ENCODE peak calls at places on chromosomes 1 and 21, in seven cellular contexts. H is AG04449, G is body of pancreas, W is left ventricle myocardium inferior, S is GM06990, N is endodermal cell, I is endothelial cell of umbilical vein. C is an unnamed sample.

GRCh38 chr1:241639653-241640148 is 468 bp downstream of the CHML start:
- DNase-seq in H (no peak), G (no peak), W (peak), S (no peak), N (peak), I (peak), C (no peak)

GRCh38 chr1:214312530-214313051 is 31.6 kb downstream of the SMYD2 start:
- DNase-seq in H (no peak), G (no peak), W (no peak), S (no peak), N (peak), I (no peak), C (no peak)

GRCh38 chr1:99176753-99177152 is 87.5 kb upstream of the PLPPR4 start:
- DNase-seq in H (no peak), G (no peak), W (no peak), S (no peak), N (no peak), I (no peak), C (no peak)

GRCh38 chr1:244810221-244810620 is 25.2 kb upstream of the COX20 start:
- DNase-seq in H (no peak), G (no peak), W (no peak), S (no peak), N (peak), I (no peak), C (no peak)

GRCh38 chr1:3649342-3650247 is at the start of gene WRAP73:
- DNase-seq in H (peak), G (peak), W (peak), S (peak), N (peak), I (peak), C (peak)

GRCh38 chr1:71788113-71788512 is 494.2 kb downstream of the NEGR1 start:
- DNase-seq in H (no peak), G (no peak), W (no peak), S (no peak), N (no peak), I (no peak), C (no peak)

GRCh38 chr1:36781098-36781497 is 253.2 kb downstream of the GRIK3 start:
- DNase-seq in H (no peak), G (no peak), W (no peak), S (no peak), N (no peak), I (no peak), C (no peak)

GRCh38 chr21:35284199-35284598 is 235.1 kb upstream of the RUNX1 start:
- DNase-seq in H (no peak), G (peak), W (peak), S (no peak), N (no peak), I (no peak), C (no peak)

GRCh38 chr1:28914228-28915035 is at the start of gene EPB41:
- DNase-seq in H (no peak), G (peak), W (peak), S (peak), N (peak), I (peak), C (peak)

GRCh38 chr1:163410073-163410522 is 88.3 kb downstream of the NUF2 start:
- DNase-seq in H (peak), G (peak), W (no peak), S (no peak), N (peak), I (peak), C (peak)

GRCh38 chr1:53548031-53548491 is 88.9 kb downstream of the DMRTB1 start:
- DNase-seq in H (no peak), G (peak), W (no peak), S (no peak), N (peak), I (no peak), C (no peak)

GRCh38 chr1:160542303-160542945 is 19.4 kb upstream of the SLAMF6 start:
- DNase-seq in H (no peak), G (peak), W (no peak), S (no peak), N (no peak), I (peak), C (no peak)

GRCh38 chr1:151832318-151832984 is 849 bp upstream of the RORC start:
- DNase-seq in H (no peak), G (peak), W (peak), S (no peak), N (no peak), I (no peak), C (no peak)

GRCh38 chr1:207870279-207871031 is 40.5 kb downstream of the CD34 start:
- DNase-seq in H (no peak), G (no peak), W (no peak), S (no peak), N (no peak), I (no peak), C (no peak)

GRCh38 chr1:24198766-24199165 is 11.7 kb upstream of the IFNLR1 start:
- DNase-seq in H (no peak), G (no peak), W (no peak), S (no peak), N (no peak), I (no peak), C (no peak)

GRCh38 chr1:203117611-203118575 is 9.6 kb upstream of the ADORA1 start:
- DNase-seq in H (no peak), G (peak), W (peak), S (peak), N (peak), I (peak), C (peak)

GRCh38 chr1:3433076-3433475 is 21.4 kb upstream of the ARHGEF16 start:
- DNase-seq in H (no peak), G (no peak), W (no peak), S (no peak), N (no peak), I (no peak), C (no peak)

GRCh38 chr1:71817028-71817427 is 465.3 kb downstream of the NEGR1 start:
- DNase-seq in H (no peak), G (no peak), W (no peak), S (no peak), N (no peak), I (no peak), C (no peak)

GRCh38 chr1:46422261-46422871 is 28.2 kb downstream of the FAAH start:
- DNase-seq in H (no peak), G (no peak), W (no peak), S (no peak), N (no peak), I (no peak), C (no peak)

GRCh38 chr21:18764720-18765119 is 361.1 kb upstream of the TMPRSS15 start:
- DNase-seq in H (no peak), G (no peak), W (no peak), S (no peak), N (no peak), I (no peak), C (no peak)

GRCh38 chr1:22975694-22976093 is 3.0 kb upstream of the LACTBL1 start:
- DNase-seq in H (no peak), G (no peak), W (no peak), S (no peak), N (no peak), I (peak), C (no peak)

GRCh38 chr1:165860065-165860464 is 32.7 kb downstream of the UCK2 start:
- DNase-seq in H (no peak), G (no peak), W (no peak), S (no peak), N (no peak), I (no peak), C (no peak)

GRCh38 chr21:15442743-15443142 is 287.0 kb upstream of the USP25 start:
- DNase-seq in H (no peak), G (no peak), W (no peak), S (no peak), N (no peak), I (no peak), C (no peak)

GRCh38 chr1:59947047-59947938 is 20.7 kb upstream of the CYP2J2 start:
- DNase-seq in H (peak), G (peak), W (no peak), S (no peak), N (peak), I (peak), C (peak)

GRCh38 chr1:24506706-24507422 is 4.2 kb downstream of the RCAN3 start:
- DNase-seq in H (no peak), G (no peak), W (no peak), S (no peak), N (peak), I (no peak), C (no peak)

GRCh38 chr1:193144361-193144938 is 22.6 kb downstream of the CDC73 start:
- DNase-seq in H (no peak), G (no peak), W (no peak), S (no peak), N (no peak), I (no peak), C (no peak)

GRCh38 chr21:18368193-18368592 is 35.4 kb downstream of the TMPRSS15 start:
- DNase-seq in H (no peak), G (no peak), W (no peak), S (no peak), N (no peak), I (no peak), C (no peak)

GRCh38 chr1:3924871-3925655 is 25.0 kb upstream of the C1orf174 start:
- DNase-seq in H (no peak), G (no peak), W (no peak), S (no peak), N (no peak), I (no peak), C (no peak)

GRCh38 chr1:28439320-28439719 is 66.5 kb upstream of the RCC1 start:
- DNase-seq in H (no peak), G (no peak), W (no peak), S (no peak), N (no peak), I (peak), C (no peak)

GRCh38 chr1:1946540-1946939 is 27.5 kb upstream of the TMEM52 start:
- DNase-seq in H (no peak), G (peak), W (peak), S (no peak), N (no peak), I (no peak), C (no peak)

GRCh38 chr1:2859219-2859880 is 57.9 kb upstream of the TTC34 start:
- DNase-seq in H (no peak), G (no peak), W (no peak), S (no peak), N (no peak), I (no peak), C (no peak)

GRCh38 chr21:29873908-29874307 is 65.9 kb downstream of the GRIK1 start:
- DNase-seq in H (no peak), G (no peak), W (no peak), S (no peak), N (no peak), I (no peak), C (no peak)

GRCh38 chr1:218711021-218711420 is 365.9 kb downstream of the TGFB2 start:
- DNase-seq in H (no peak), G (no peak), W (no peak), S (no peak), N (no peak), I (no peak), C (no peak)

GRCh38 chr1:169630006-169630405 is at the start of gene SELP:
- DNase-seq in H (no peak), G (no peak), W (no peak), S (no peak), N (no peak), I (peak), C (no peak)

GRCh38 chr1:156546267-156546666 is 26.1 kb downstream of the IQGAP3 start:
- DNase-seq in H (no peak), G (no peak), W (no peak), S (no peak), N (no peak), I (no peak), C (no peak)

GRCh38 chr1:82227286-82227685 is 426.6 kb downstream of the ADGRL2 start:
- DNase-seq in H (no peak), G (no peak), W (no peak), S (no peak), N (no peak), I (peak), C (no peak)

GRCh38 chr1:172906778-172907592 is 143.8 kb downstream of the TNFSF18 start:
- DNase-seq in H (no peak), G (no peak), W (no peak), S (no peak), N (peak), I (peak), C (no peak)

GRCh38 chr1:154974086-154974807 is at the start of gene CKS1B:
- DNase-seq in H (peak), G (peak), W (peak), S (peak), N (peak), I (peak), C (peak)

GRCh38 chr21:32978346-32979270 is 47.1 kb upstream of the OLIG2 start:
- DNase-seq in H (no peak), G (no peak), W (no peak), S (no peak), N (no peak), I (no peak), C (no peak)

DNA sequence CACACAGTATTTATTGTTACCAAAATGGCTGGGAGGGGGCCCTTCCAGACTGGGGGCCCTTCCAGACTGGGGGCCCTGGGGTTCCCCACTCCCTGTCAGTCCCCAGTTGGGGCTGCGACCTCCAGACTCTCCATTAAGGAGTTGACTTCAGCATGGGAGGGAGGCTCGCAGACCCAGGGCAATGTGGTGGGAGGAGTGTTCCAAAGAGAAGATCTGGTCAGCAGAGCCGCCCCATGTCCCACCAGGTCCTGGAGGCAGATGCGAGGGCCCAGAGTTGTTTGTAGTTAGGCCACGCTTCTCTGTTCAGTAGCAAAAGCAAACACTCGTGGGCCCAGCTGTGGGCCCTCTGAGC is 285.5 kb downstream of the LRRC40 start:
- DNase-seq in H (no peak), G (no peak), W (no peak), S (no peak), N (no peak), I (no peak), C (no peak)
- TF ChIP-seq CTCF in H (no peak), G (no peak), W (no peak), S (no peak), N (no peak), I (no peak), C (no peak)

GRCh38 chr1:6961289-6961688 is 176.0 kb downstream of the CAMTA1 start:
- DNase-seq in H (no peak), G (no peak), W (no peak), S (no peak), N (peak), I (no peak), C (no peak)

GRCh38 chr1:6965062-6965913 is 180.0 kb downstream of the CAMTA1 start:
- DNase-seq in H (no peak), G (no peak), W (no peak), S (no peak), N (no peak), I (no peak), C (no peak)

GRCh38 chr1:6961905-6962304 is 176.7 kb downstream of the CAMTA1 start:
- DNase-seq in H (no peak), G (no peak), W (no peak), S (no peak), N (no peak), I (no peak), C (no peak)

GRCh38 chr1:6962390-6962955 is 177.2 kb downstream of the CAMTA1 start:
- DNase-seq in H (no peak), G (peak), W (peak), S (peak), N (peak), I (no peak), C (peak)

DNA sequence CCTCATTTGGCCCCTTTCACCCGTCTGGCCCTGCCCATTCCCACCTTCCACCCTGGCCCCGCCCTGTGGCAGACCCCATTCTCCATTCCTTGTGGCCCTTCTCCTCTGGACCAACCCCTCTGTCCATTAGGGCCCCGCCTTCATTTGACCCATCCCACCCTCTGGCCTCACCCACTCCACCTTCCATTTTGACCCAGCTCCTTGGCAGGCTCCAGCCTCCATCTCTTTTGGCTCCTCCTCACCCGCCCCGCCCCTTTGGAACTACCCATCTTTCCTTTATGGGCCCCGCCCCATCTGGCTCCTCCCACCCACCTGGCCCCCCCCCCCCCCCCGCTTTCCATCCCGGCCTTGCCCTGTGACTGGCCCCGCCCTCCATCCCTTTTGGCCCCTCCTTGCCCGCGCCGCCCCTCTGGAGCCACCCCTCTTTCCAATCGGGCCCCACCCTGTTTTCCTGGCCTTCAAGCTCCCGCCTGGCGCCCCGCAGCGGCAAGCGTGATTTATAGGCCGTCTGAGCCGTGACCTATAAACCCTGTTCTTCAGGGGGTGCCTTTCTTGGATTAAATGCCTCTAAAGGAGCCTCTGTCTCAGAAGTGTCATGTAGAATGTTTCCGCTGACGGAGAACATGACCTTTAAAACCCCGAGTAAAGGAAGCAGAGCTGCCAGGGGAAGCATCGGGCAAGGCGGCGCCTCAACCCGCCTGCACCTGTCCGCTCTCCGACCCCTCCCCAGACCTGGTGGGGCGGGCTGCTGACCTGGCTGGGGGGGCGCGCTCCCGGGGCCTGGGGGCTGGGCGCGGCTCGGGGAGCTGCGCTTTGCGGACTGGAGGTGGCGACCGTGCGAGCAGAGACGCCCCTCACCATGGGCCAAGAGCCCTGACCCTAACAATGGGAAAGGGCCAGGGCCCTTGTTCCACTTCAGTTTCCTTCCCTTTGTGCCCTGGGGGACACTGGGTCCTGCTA is 178.0 kb downstream of the CAMTA1 start:
- DNase-seq in H (no peak), G (peak), W (peak), S (peak), N (peak), I (peak), C (peak)
- TF ChIP-seq CTCF in H (no peak), G (no peak), W (no peak), S (peak), N (peak), I (no peak), C (peak)

GRCh38 chr1:234970371-234970730 is 158.3 kb downstream of the TOMM20 start:
- DNase-seq in H (peak), G (no peak), W (no peak), S (no peak), N (no peak), I (peak), C (peak)

GRCh38 chr1:234968470-234968869 is 160.2 kb downstream of the TOMM20 start:
- DNase-seq in H (no peak), G (no peak), W (no peak), S (no peak), N (no peak), I (no peak), C (no peak)

GRCh38 chr1:234969630-234970370 is 158.8 kb downstream of the TOMM20 start:
- DNase-seq in H (no peak), G (peak), W (peak), S (no peak), N (peak), I (peak), C (no peak)

GRCh38 chr1:234970731-234971476 is 157.7 kb downstream of the TOMM20 start:
- DNase-seq in H (peak), G (peak), W (peak), S (no peak), N (peak), I (peak), C (peak)

DNA sequence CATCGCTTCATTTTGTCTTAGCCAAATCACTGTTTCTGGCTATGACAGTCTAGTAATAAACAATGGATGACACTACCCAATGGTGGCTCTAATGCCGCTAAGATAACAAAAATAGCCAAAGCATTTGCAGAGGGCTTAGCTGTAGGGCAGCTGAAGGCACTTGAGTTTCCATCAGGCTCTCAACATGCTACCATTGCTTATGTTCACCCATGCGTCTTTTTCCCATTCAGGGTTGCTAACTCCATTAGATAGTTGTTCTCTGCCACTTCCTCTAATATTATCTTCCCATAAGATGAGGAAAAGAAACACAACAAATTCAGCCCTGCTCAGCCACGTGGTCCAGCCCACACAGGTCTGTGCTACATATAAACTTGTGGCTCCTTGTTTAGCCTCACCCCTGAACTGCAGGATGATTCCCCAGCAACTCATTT is 159.6 kb downstream of the TOMM20 start:
- DNase-seq in H (no peak), G (no peak), W (no peak), S (no peak), N (no peak), I (no peak), C (no peak)
- TF ChIP-seq CTCF in H (no peak), G (no peak), W (no peak), S (no peak), N (no peak), I (no peak), C (no peak)

DNA sequence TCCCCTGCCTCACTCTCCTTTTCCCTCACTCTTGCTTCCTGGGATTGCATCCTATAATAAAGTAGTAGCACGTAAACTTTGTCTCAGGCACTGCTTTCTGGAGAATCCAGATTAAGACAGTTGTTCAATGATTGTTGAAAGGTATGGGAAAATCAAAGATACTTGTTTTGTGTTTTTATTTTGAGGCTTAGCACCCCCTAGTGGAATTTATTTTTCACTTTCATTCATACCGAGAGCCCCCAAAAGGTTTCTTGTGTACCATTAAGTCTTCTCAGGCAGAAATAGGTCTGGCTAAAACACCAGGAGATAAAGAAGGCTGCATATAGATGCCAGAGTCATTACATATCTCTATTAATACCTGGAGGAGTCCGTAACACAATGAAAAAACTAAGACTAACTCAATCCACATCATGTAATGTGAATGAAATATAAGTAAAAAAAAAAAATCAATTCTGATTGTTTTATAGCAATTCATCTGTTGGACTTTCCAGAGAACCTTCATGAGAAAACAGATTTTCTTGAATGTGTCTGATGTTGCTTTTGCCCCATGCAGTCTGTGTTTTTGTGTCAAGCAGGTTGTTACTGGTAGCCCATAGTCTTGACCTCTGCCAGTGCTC is 103.5 kb downstream of the RPE65 start:
- DNase-seq in H (no peak), G (no peak), W (no peak), S (no peak), N (no peak), I (peak), C (peak)
- TF ChIP-seq CTCF in H (peak), G (peak), W (peak), S (peak), N (peak), I (peak), C (peak)

C was measured in GM13977.